ENCODE peak calls at places on chromosome 10, in five cellular contexts. I, A, X, Q and U are unnamed samples.

GRCh38 chr10:54009672-54010071 is 791.4 kb downstream of the PCDH15 start:
- DNase-seq in I (no peak), A (no peak), X (no peak), Q (no peak), U (no peak)

GRCh38 chr10:74391786-74392185 is 240.8 kb downstream of the ADK start:
- DNase-seq in I (no peak), A (no peak), X (no peak), Q (no peak), U (no peak)

GRCh38 chr10:131012641-131012985 is 298.9 kb downstream of the TCERG1L start:
- DNase-seq in I (no peak), A (no peak), X (no peak), Q (no peak), U (no peak)

GRCh38 chr10:71342850-71343773 is 24.1 kb downstream of the SLC29A3 start:
- DNase-seq in I (no peak), A (no peak), X (no peak), Q (no peak), U (peak; percentile 31)

GRCh38 chr10:109931153-109931552 is 7.8 kb upstream of the XPNPEP1 start:
- DNase-seq in I (no peak), A (no peak), X (no peak), Q (no peak), U (peak; percentile 33)

GRCh38 chr10:34078798-34079470 is 736.2 kb downstream of the PARD3 start:
- DNase-seq in I (no peak), A (no peak), X (peak; percentile 18), Q (no peak), U (no peak)

GRCh38 chr10:110356628-110357245 is 52.0 kb upstream of the SMNDC1 start:
- DNase-seq in I (no peak), A (peak; percentile 61), X (peak; percentile 90), Q (no peak), U (no peak)

GRCh38 chr10:133258818-133259602 is 17.7 kb downstream of the ADAM8 start:
- DNase-seq in I (peak; percentile 64), A (no peak), X (peak; percentile 100), Q (no peak), U (peak; percentile 85)

GRCh38 chr10:13338337-13339128 is 9.6 kb downstream of the SEPHS1 start:
- DNase-seq in I (no peak), A (no peak), X (no peak), Q (no peak), U (no peak)

GRCh38 chr10:490891-491571 is 198.4 kb downstream of the DIP2C start:
- DNase-seq in I (no peak), A (no peak), X (no peak), Q (no peak), U (peak; percentile 35)

GRCh38 chr10:67669978-67670377 is 26.0 kb downstream of the CTNNA3 start:
- DNase-seq in I (no peak), A (no peak), X (no peak), Q (no peak), U (no peak)

GRCh38 chr10:61786728-61787127 is 114.8 kb upstream of the ARID5B start:
- DNase-seq in I (no peak), A (peak; percentile 54), X (peak; percentile 72), Q (no peak), U (no peak)

GRCh38 chr10:43078986-43079273 is 2.1 kb downstream of the RET start:
- DNase-seq in I (no peak), A (no peak), X (no peak), Q (no peak), U (no peak)

GRCh38 chr10:6918305-6918704 is 338.2 kb upstream of the PRKCQ start:
- DNase-seq in I (no peak), A (no peak), X (peak; percentile 8), Q (no peak), U (peak; percentile 60)

GRCh38 chr10:95268438-95268837 is 22.4 kb downstream of the PDLIM1 start:
- DNase-seq in I (peak; percentile 51), A (no peak), X (no peak), Q (no peak), U (no peak)

GRCh38 chr10:102375867-102376266 is 19.6 kb upstream of the NFKB2 start:
- DNase-seq in I (no peak), A (no peak), X (no peak), Q (no peak), U (no peak)

GRCh38 chr10:97365761-97366351 is 31.3 kb upstream of the FRAT2 start:
- DNase-seq in I (no peak), A (no peak), X (no peak), Q (no peak), U (no peak)

GRCh38 chr10:35640474-35640873 is 1.6 kb downstream of the FZD8 start:
- DNase-seq in I (no peak), A (peak; percentile 65), X (peak; percentile 52), Q (no peak), U (peak; percentile 57)

GRCh38 chr10:119025336-119025735 is 4.2 kb upstream of the NANOS1 start:
- DNase-seq in I (no peak), A (no peak), X (peak; percentile 38), Q (no peak), U (no peak)